ENCODE peak calls at places on chromosomes 4 and X, in four cellular contexts. One of them, this sample, is unnamed.

GRCh38 chr4:6715704-6716017 is 313 bp upstream of the BLOC1S4 start:
- DNase-seq in HCT116: no peak
- DNase-seq in H1: no peak
- DNase-seq in GM12878: no peak
- DNase-seq in this sample: no peak

GRCh38 chr4:54440394-54441223 is 211.5 kb downstream of the PDGFRA start:
- DNase-seq in HCT116: peak
- DNase-seq in H1: no peak
- DNase-seq in GM12878: no peak
- DNase-seq in this sample: peak

GRCh38 chr4:3257125-3257690 is 8.2 kb downstream of the MSANTD1 start:
- DNase-seq in HCT116: no peak
- DNase-seq in H1: no peak
- DNase-seq in GM12878: no peak
- DNase-seq in this sample: no peak

GRCh38 chr4:134313591-134313990 is 112.0 kb upstream of the PABPC4L start:
- DNase-seq in HCT116: no peak
- DNase-seq in H1: no peak
- DNase-seq in GM12878: no peak
- DNase-seq in this sample: no peak

GRCh38 chr4:8595237-8596087 is 2.9 kb downstream of the CPZ start:
- DNase-seq in HCT116: no peak
- DNase-seq in H1: no peak
- DNase-seq in GM12878: no peak
- DNase-seq in this sample: no peak

GRCh38 chr4:25180524-25181131 is 20.4 kb upstream of the SEPSECS start:
- DNase-seq in HCT116: peak
- DNase-seq in H1: no peak
- DNase-seq in GM12878: no peak
- DNase-seq in this sample: peak

GRCh38 chr4:138406881-138407280 is 164.7 kb upstream of the SLC7A11 start:
- DNase-seq in HCT116: no peak
- DNase-seq in H1: no peak
- DNase-seq in GM12878: no peak
- DNase-seq in this sample: no peak

GRCh38 chr4:41214158-41215146 is at the start of gene APBB2:
- DNase-seq in HCT116: peak
- DNase-seq in H1: peak
- DNase-seq in GM12878: peak
- DNase-seq in this sample: peak

GRCh38 chrX:12977761-12978204 is 2.9 kb downstream of the TMSB4X start:
- DNase-seq in HCT116: no peak
- DNase-seq in H1: no peak
- DNase-seq in GM12878: no peak
- DNase-seq in this sample: no peak

GRCh38 chr4:15717126-15717525 is 14.3 kb downstream of the BST1 start:
- DNase-seq in HCT116: no peak
- DNase-seq in H1: no peak
- DNase-seq in GM12878: no peak
- DNase-seq in this sample: no peak

GRCh38 chr4:119750048-119750447 is 121.4 kb upstream of the PDE5A start:
- DNase-seq in HCT116: no peak
- DNase-seq in H1: no peak
- DNase-seq in GM12878: no peak
- DNase-seq in this sample: no peak

GRCh38 chrX:13432376-13432775 is 112.5 kb upstream of the ATXN3L start:
- DNase-seq in HCT116: no peak
- DNase-seq in H1: no peak
- DNase-seq in GM12878: no peak
- DNase-seq in this sample: no peak

GRCh38 chrX:150873616-150874015 is 24.9 kb downstream of the CD99L2 start:
- DNase-seq in HCT116: peak
- DNase-seq in H1: no peak
- DNase-seq in GM12878: no peak
- DNase-seq in this sample: no peak

GRCh38 chr4:155796031-155796430 is 37.2 kb downstream of the GUCY1B1 start:
- DNase-seq in HCT116: peak
- DNase-seq in H1: no peak
- DNase-seq in GM12878: no peak
- DNase-seq in this sample: no peak

GRCh38 chrX:27680726-27681125 is 90.6 kb downstream of the DCAF8L2 start:
- DNase-seq in HCT116: no peak
- DNase-seq in H1: no peak
- DNase-seq in GM12878: no peak
- DNase-seq in this sample: no peak

GRCh38 chrX:150044556-150044955 is 106.3 kb upstream of the EOLA2 start:
- DNase-seq in HCT116: no peak
- DNase-seq in H1: no peak
- DNase-seq in GM12878: no peak
- DNase-seq in this sample: no peak

GRCh38 chrX:126509917-126510316 is 42.7 kb downstream of the DCAF12L1 start:
- DNase-seq in HCT116: no peak
- DNase-seq in H1: no peak
- DNase-seq in GM12878: no peak
- DNase-seq in this sample: no peak

GRCh38 chr4:97074531-97074930 is 1068.7 kb downstream of the STPG2 start:
- DNase-seq in HCT116: no peak
- DNase-seq in H1: no peak
- DNase-seq in GM12878: no peak
- DNase-seq in this sample: no peak

GRCh38 chrX:109872021-109872730 is 130.7 kb upstream of the TMEM164 start:
- DNase-seq in HCT116: no peak
- DNase-seq in H1: no peak
- DNase-seq in GM12878: no peak
- DNase-seq in this sample: no peak

GRCh38 chr4:138226351-138226750 is 15.8 kb downstream of the SLC7A11 start:
- DNase-seq in HCT116: no peak
- DNase-seq in H1: no peak
- DNase-seq in GM12878: no peak
- DNase-seq in this sample: no peak

GRCh38 chrX:11787564-11787963 is 29.5 kb downstream of the MSL3 start:
- DNase-seq in HCT116: peak
- DNase-seq in H1: peak
- DNase-seq in GM12878: no peak
- DNase-seq in this sample: peak
- TF ChIP-seq EGR1 in HCT116: no peak
- TF ChIP-seq EGR1 in H1: no peak
- TF ChIP-seq EGR1 in GM12878: no peak
- TF ChIP-seq EGR1 in this sample: no peak

GRCh38 chr4:139764686-139765085 is 99.1 kb downstream of the MGST2 start:
- DNase-seq in HCT116: no peak
- DNase-seq in H1: no peak
- DNase-seq in GM12878: no peak
- DNase-seq in this sample: no peak

GRCh38 chr4:139764192-139764591 is 98.6 kb downstream of the MGST2 start:
- DNase-seq in HCT116: no peak
- DNase-seq in H1: no peak
- DNase-seq in GM12878: no peak
- DNase-seq in this sample: no peak

GRCh38 chr4:139762715-139763114 is 97.1 kb downstream of the MGST2 start:
- DNase-seq in HCT116: no peak
- DNase-seq in H1: no peak
- DNase-seq in GM12878: no peak
- DNase-seq in this sample: no peak

GRCh38 chr4:139763205-139763604 is 97.6 kb downstream of the MGST2 start:
- DNase-seq in HCT116: no peak
- DNase-seq in H1: no peak
- DNase-seq in GM12878: no peak
- DNase-seq in this sample: no peak

DNA sequence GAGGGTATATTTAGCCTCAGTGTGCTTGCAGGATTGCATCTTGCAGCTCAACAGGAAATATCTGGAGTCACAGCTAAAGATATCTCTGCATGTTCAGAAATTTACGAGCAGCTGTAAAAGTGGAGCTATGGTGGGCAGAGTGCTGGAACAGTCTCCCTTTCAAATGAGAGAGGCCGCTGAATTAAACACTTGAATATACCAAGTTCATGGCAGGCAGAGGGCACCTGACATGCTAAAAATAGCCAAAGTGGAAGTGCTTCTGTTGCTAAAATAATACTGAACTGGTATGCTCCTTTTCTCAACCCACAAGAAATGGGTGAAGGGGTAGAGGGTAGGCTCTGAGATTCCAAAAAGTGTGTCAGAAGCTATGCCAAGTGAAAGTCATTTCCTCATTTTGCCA is 98.0 kb downstream of the MGST2 start:
- DNase-seq in HCT116: no peak
- DNase-seq in H1: no peak
- DNase-seq in GM12878: no peak
- DNase-seq in this sample: no peak
- TF ChIP-seq EGR1 in HCT116: no peak
- TF ChIP-seq EGR1 in H1: no peak
- TF ChIP-seq EGR1 in GM12878: no peak
- TF ChIP-seq EGR1 in this sample: no peak

GRCh38 chrX:24097741-24098140 is 43.0 kb downstream of the EIF2S3 start:
- DNase-seq in HCT116: no peak
- DNase-seq in H1: no peak
- DNase-seq in GM12878: no peak
- DNase-seq in this sample: no peak

GRCh38 chrX:24099394-24099793 is 44.6 kb downstream of the EIF2S3 start:
- DNase-seq in HCT116: no peak
- DNase-seq in H1: no peak
- DNase-seq in GM12878: no peak
- DNase-seq in this sample: no peak

GRCh38 chrX:24098932-24099331 is 44.2 kb downstream of the EIF2S3 start:
- DNase-seq in HCT116: no peak
- DNase-seq in H1: no peak
- DNase-seq in GM12878: no peak
- DNase-seq in this sample: no peak

GRCh38 chrX:24100713-24101112 is 46.0 kb downstream of the EIF2S3 start:
- DNase-seq in HCT116: no peak
- DNase-seq in H1: no peak
- DNase-seq in GM12878: no peak
- DNase-seq in this sample: no peak
- TF ChIP-seq EGR1 in HCT116: no peak
- TF ChIP-seq EGR1 in H1: no peak
- TF ChIP-seq EGR1 in GM12878: no peak
- TF ChIP-seq EGR1 in this sample: peak

GRCh38 chr4:147985376-147985775 is 253.5 kb downstream of the ARHGAP10 start:
- DNase-seq in HCT116: no peak
- DNase-seq in H1: no peak
- DNase-seq in GM12878: no peak
- DNase-seq in this sample: no peak

GRCh38 chr4:147991543-147992295 is 259.8 kb downstream of the ARHGAP10 start:
- DNase-seq in HCT116: no peak
- DNase-seq in H1: no peak
- DNase-seq in GM12878: no peak
- DNase-seq in this sample: no peak

GRCh38 chr4:147984065-147984777 is 252.3 kb downstream of the ARHGAP10 start:
- DNase-seq in HCT116: peak
- DNase-seq in H1: peak
- DNase-seq in GM12878: no peak
- DNase-seq in this sample: peak

GRCh38 chr4:147984778-147985138 is 252.9 kb downstream of the ARHGAP10 start:
- DNase-seq in HCT116: no peak
- DNase-seq in H1: no peak
- DNase-seq in GM12878: no peak
- DNase-seq in this sample: no peak

GRCh38 chr4:147987252-147987651 is 255.4 kb downstream of the ARHGAP10 start:
- DNase-seq in HCT116: no peak
- DNase-seq in H1: no peak
- DNase-seq in GM12878: no peak
- DNase-seq in this sample: no peak
- TF ChIP-seq EGR1 in HCT116: no peak
- TF ChIP-seq EGR1 in H1: no peak
- TF ChIP-seq EGR1 in GM12878: no peak
- TF ChIP-seq EGR1 in this sample: no peak

GRCh38 chr4:147733614-147734344 is 1.9 kb downstream of the ARHGAP10 start:
- DNase-seq in HCT116: no peak
- DNase-seq in H1: no peak
- DNase-seq in GM12878: no peak
- DNase-seq in this sample: no peak
- TF ChIP-seq EGR1 in HCT116: no peak
- TF ChIP-seq EGR1 in H1: no peak
- TF ChIP-seq EGR1 in GM12878: no peak
- TF ChIP-seq EGR1 in this sample: no peak